ENCODE peak calls at places on chromosomes 4 and X, in eight cellular contexts. P, Q, M, K, V, Y, C and E are unnamed samples.
A peak's percentile ranks its signal among the peaks of the same experiment; 100 is the strongest.

GRCh38 chrX:137855490-137855889 is 289.6 kb downstream of the ZIC3 start:
- DNase-seq in K (no peak), V (no peak), Q (no peak), Y (no peak), M (no peak), P (no peak), C (no peak), E (no peak)

GRCh38 chrX:97876697-97877407 is 993.1 kb downstream of the RPA4 start:
- DNase-seq in P (no peak), Q (no peak), Y (no peak), K (no peak), V (no peak), C (no peak), M (no peak), E (no peak)

GRCh38 chrX:45850775-45851433 is 650.2 kb upstream of the DIPK2B start:
- DNase-seq in V (peak; percentile 16), Q (no peak), K (no peak), Y (peak; percentile 28), P (no peak), C (peak; percentile 15), M (peak; percentile 44), E (no peak)

GRCh38 chr4:157043131-157043530 is 32.8 kb upstream of the GLRB start:
- DNase-seq in V (no peak), P (no peak), Q (no peak), M (peak; percentile 58), Y (peak; percentile 51), C (no peak), K (no peak), E (no peak)

GRCh38 chr4:76589402-76589801 is 154.4 kb downstream of the SHROOM3 start:
- DNase-seq in Y (peak; percentile 57), C (no peak), Q (no peak), P (no peak), K (no peak), V (peak; percentile 27), M (peak; percentile 69), E (no peak)

GRCh38 chr4:153579872-153580271 is 104.2 kb upstream of the TLR2 start:
- DNase-seq in Q (no peak), M (no peak), Y (no peak), V (no peak), P (no peak), K (no peak), C (no peak), E (no peak)

GRCh38 chrX:10078266-10078665 is 78.5 kb upstream of the CLCN4 start:
- DNase-seq in V (no peak), K (no peak), M (no peak), Y (no peak), P (no peak), C (no peak), Q (no peak), E (no peak)

GRCh38 chrX:13533726-13534125 is 35.7 kb upstream of the EGFL6 start:
- DNase-seq in K (no peak), P (no peak), C (no peak), Y (peak; percentile 24), Q (no peak), V (no peak), M (peak; percentile 58), E (no peak)

GRCh38 chrX:136067097-136067496 is 80.2 kb upstream of the FHL1 start:
- DNase-seq in Y (no peak), P (no peak), K (no peak), Q (no peak), C (no peak), M (no peak), V (no peak), E (no peak)

GRCh38 chr4:34814266-34814665 is 1430.0 kb downstream of the ARAP2 start:
- DNase-seq in M (no peak), Y (no peak), V (no peak), P (no peak), K (no peak), Q (no peak), C (no peak), E (no peak)

GRCh38 chrX:3609800-3610199 is 103.6 kb downstream of the PRKX start:
- DNase-seq in Y (peak; percentile 88), C (no peak), P (no peak), V (no peak), Q (no peak), M (peak; percentile 22), K (no peak), E (no peak)

GRCh38 chr4:123452585-123452984 is 56.0 kb downstream of the SPRY1 start:
- DNase-seq in K (no peak), Q (no peak), Y (peak; percentile 98), P (no peak), M (peak; percentile 84), C (peak; percentile 69), V (peak; percentile 33), E (no peak)

GRCh38 chr4:121462660-121463261 is 81.9 kb upstream of the QRFPR start:
- DNase-seq in M (peak; percentile 75), Q (no peak), V (peak; percentile 58), K (no peak), P (no peak), C (peak; percentile 73), Y (peak; percentile 61), E (peak; percentile 60)

GRCh38 chr4:40531636-40532023 is 98.0 kb downstream of the RBM47 start:
- DNase-seq in P (no peak), Q (no peak), C (no peak), Y (no peak), M (no peak), K (no peak), V (no peak), E (no peak)
- H3K4me1 ChIP-seq in P (no peaks in the 10 kb centered on the region), Q (peaks cover 17% of the 10 kb centered on the region), C (no peaks in the 10 kb centered on the region), Y (peaks cover 2% of the 10 kb centered on the region), M (no peaks in the 10 kb centered on the region), K (no peaks in the 10 kb centered on the region), V (peaks cover 6% of the 10 kb centered on the region), E (no peaks in the 10 kb centered on the region)

GRCh38 chr4:88613417-88613875 is 21.2 kb downstream of the HERC3 start:
- DNase-seq in P (no peak), C (no peak), V (no peak), K (no peak), Y (no peak), M (no peak), Q (no peak), E (no peak)

GRCh38 chr4:88609387-88609786 is 17.1 kb downstream of the HERC3 start:
- DNase-seq in V (no peak), K (no peak), Y (no peak), P (no peak), M (no peak), C (no peak), Q (no peak), E (no peak)

GRCh38 chr4:88616275-88616996 is 24.2 kb downstream of the HERC3 start:
- DNase-seq in Y (peak; percentile 77), V (no peak), M (peak; percentile 87), K (no peak), Q (no peak), C (no peak), P (no peak), E (no peak)

GRCh38 chr4:88610771-88611170 is 18.5 kb downstream of the HERC3 start:
- DNase-seq in C (peak; percentile 57), V (peak; percentile 37), Y (peak; percentile 31), Q (no peak), P (peak; percentile 63), M (peak; percentile 46), K (no peak), E (no peak)

GRCh38 chr4:88614058-88614457 is 21.8 kb downstream of the HERC3 start:
- DNase-seq in M (no peak), K (no peak), C (no peak), Y (no peak), Q (no peak), P (no peak), V (no peak), E (no peak)
- H3K4me1 ChIP-seq in M (peaks cover 31% of the 10 kb centered on the region), K (peaks cover 52% of the 10 kb centered on the region), C (peaks cover 9% of the 10 kb centered on the region), Y (peaks cover 18% of the 10 kb centered on the region), Q (peaks cover 19% of the 10 kb centered on the region), P (peaks cover 97% of the 10 kb centered on the region), V (peaks cover 44% of the 10 kb centered on the region), E (peaks cover 12% of the 10 kb centered on the region)

DNA sequence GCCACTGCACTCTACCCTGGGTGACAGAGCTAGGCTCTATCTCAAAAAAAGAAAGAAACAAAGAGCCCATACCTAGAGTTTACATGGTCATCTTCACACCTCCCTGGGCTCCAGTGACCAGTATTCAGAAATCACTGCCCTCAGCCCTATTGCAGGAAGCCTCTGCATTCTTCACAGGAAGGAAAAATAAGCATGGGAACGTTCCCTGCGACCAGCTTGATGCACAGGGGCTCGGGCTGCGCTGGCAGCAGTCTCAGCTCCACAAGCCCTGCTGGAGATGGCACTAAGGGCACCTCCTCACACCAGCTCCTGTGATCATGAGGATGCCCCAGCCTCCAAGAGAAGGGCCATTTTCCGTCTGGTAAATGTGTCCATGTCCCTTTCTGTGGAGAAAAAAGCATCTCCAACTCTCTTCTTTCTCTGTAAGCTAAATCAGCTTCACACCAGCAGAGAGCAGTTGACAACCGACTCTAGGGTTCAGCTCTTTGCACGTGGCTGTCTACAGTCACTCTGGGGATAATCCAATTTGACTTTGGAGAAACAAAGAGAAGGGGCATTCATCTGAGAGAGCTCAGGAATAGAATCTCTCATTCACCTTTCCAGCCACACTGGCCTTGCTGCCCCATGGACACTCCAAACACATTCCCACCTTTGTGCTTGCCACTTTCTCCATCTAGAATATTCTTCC is 33.1 kb downstream of the LDB2 start:
- DNase-seq in Y (no peak), M (no peak), Q (no peak), C (no peak), K (no peak), P (no peak), V (no peak), E (no peak)
- H3K4me1 ChIP-seq in Y (peaks cover 4% of the 10 kb centered on the region), M (peaks cover 9% of the 10 kb centered on the region), Q (no peaks in the 10 kb centered on the region), C (no peaks in the 10 kb centered on the region), K (no peaks in the 10 kb centered on the region), P (peaks cover 23% of the 10 kb centered on the region), V (no peaks in the 10 kb centered on the region), E (peaks cover 25% of the 10 kb centered on the region)

GRCh38 chr4:37599092-37599800 is 86.9 kb downstream of the RELL1 start:
- DNase-seq in M (no peak), P (no peak), Y (no peak), Q (no peak), V (no peak), C (no peak), K (no peak), E (no peak)
- H3K4me1 ChIP-seq in M (no peaks in the 10 kb centered on the region), P (peaks cover 4% of the 10 kb centered on the region), Y (no peaks in the 10 kb centered on the region), Q (no peaks in the 10 kb centered on the region), V (peaks cover 24% of the 10 kb centered on the region), C (no peaks in the 10 kb centered on the region), K (peaks cover 8% of the 10 kb centered on the region), E (no peaks in the 10 kb centered on the region)

DNA sequence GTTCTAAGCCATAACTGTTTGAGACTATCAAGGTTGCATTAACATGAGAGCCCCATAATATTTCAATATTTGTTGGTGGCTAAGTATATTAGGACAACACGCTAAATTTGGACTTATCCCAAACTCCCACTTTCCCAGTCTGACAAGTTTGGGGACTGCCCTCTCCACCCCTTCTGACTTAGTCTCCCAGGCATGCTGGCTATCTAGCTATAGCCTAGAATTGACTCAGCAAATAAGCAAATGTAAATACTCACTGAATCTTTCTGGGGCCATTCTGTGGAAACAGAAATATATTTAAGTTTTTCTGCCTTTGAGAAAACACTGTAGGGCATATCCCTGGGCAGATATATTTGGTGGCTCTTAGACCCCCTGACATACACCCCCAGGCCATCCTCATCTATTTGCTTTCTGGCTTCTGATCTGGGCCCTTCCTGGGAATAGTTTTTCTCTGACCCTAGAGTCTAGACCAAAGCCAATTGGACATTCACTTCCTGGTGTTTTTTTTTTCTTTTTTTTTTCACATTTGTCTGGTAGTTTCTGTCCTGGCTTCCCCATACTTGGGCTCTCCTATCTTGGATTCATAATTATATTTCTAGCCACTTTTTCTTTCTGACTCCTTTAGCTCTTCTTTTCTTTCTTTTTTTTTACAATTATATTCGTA is 36.3 kb upstream of the CT47C1 start:
- DNase-seq in M (peak; percentile 11), Q (no peak), P (no peak), Y (peak; percentile 9), C (no peak), K (no peak), V (no peak), E (no peak)
- H3K4me1 ChIP-seq in M (peaks cover 3% of the 10 kb centered on the region), Q (no peaks in the 10 kb centered on the region), P (peaks cover 14% of the 10 kb centered on the region), Y (peaks cover 3% of the 10 kb centered on the region), C (peaks cover 3% of the 10 kb centered on the region), K (no peaks in the 10 kb centered on the region), V (no peaks in the 10 kb centered on the region), E (no peaks in the 10 kb centered on the region)

GRCh38 chr4:102585329-102585728 is 84.2 kb downstream of the NFKB1 start:
- DNase-seq in C (no peak), V (no peak), P (no peak), K (no peak), Q (no peak), M (no peak), Y (peak; percentile 13), E (no peak)
- H3K4me1 ChIP-seq in C (no peaks in the 10 kb centered on the region), V (no peaks in the 10 kb centered on the region), P (no peaks in the 10 kb centered on the region), K (peaks cover 63% of the 10 kb centered on the region), Q (peaks cover 26% of the 10 kb centered on the region), M (no peaks in the 10 kb centered on the region), Y (no peaks in the 10 kb centered on the region), E (no peaks in the 10 kb centered on the region)